ENCODE peak calls at places on chromosomes 5 and 9, in eight cellular contexts. M is A549, E is gastrocnemius medialis, Z is ovary, V is uterus, O is H1, A is tibial nerve, P is body of pancreas. S is an unnamed sample.
A peak's percentile ranks its signal among the peaks of the same experiment; 100 is the strongest.

GRCh38 chr5:181224390-181225234 is 1.5 kb downstream of the TRIM41 start:
- DNase-seq in M (no peak), E (no peak), Z (peak; percentile 51), V (no peak), O (no peak), A (no peak), P (no peak), S (no peak)

GRCh38 chr5:38601843-38602424 is 45.5 kb upstream of the LIFR start:
- DNase-seq in M (peak; percentile 24), E (no peak), Z (no peak), V (no peak), O (no peak), A (no peak), P (no peak), S (no peak)

GRCh38 chr9:95107001-95107749 is 210.3 kb downstream of the FANCC start:
- DNase-seq in M (no peak), E (no peak), Z (peak; percentile 17), V (peak; percentile 81), O (no peak), A (peak; percentile 84), P (peak; percentile 59), S (no peak)

GRCh38 chr9:19922476-19923118 is 133.8 kb upstream of the SLC24A2 start:
- DNase-seq in M (peak; percentile 50), E (no peak), Z (no peak), V (peak; percentile 69), O (peak; percentile 34), A (no peak), P (no peak), S (no peak)

GRCh38 chr5:108122701-108123100 is 259.2 kb downstream of the FBXL17 start:
- DNase-seq in M (no peak), E (no peak), Z (no peak), V (no peak), O (no peak), A (no peak), P (no peak), S (no peak)

GRCh38 chr5:148760945-148761638 is 65.3 kb upstream of the ADRB2 start:
- DNase-seq in M (no peak), E (no peak), Z (no peak), V (no peak), O (no peak), A (no peak), P (no peak), S (no peak)

GRCh38 chr9:124520206-124520596 is 13.0 kb upstream of the NR5A1 start:
- DNase-seq in M (no peak), E (no peak), Z (no peak), V (no peak), O (no peak), A (no peak), P (no peak), S (no peak)

GRCh38 chr5:154220625-154221024 is 30.1 kb downstream of the GALNT10 start:
- DNase-seq in M (peak; percentile 28), E (no peak), Z (no peak), V (no peak), O (no peak), A (no peak), P (no peak), S (no peak)

GRCh38 chr9:14320272-14321245 is 6.6 kb upstream of the NFIB start:
- DNase-seq in M (peak; percentile 66), E (peak; percentile 44), Z (no peak), V (peak; percentile 59), O (no peak), A (no peak), P (no peak), S (no peak)

GRCh38 chr9:121736147-121736721 is 84.8 kb downstream of the DAB2IP start:
- DNase-seq in M (peak; percentile 9), E (no peak), Z (peak; percentile 90), V (peak; percentile 87), O (no peak), A (peak; percentile 60), P (peak; percentile 78), S (peak; percentile 75)

GRCh38 chr9:136093995-136094881 is 851 bp downstream of the NACC2 start:
- DNase-seq in M (peak; percentile 81), E (peak; percentile 91), Z (peak; percentile 82), V (peak; percentile 84), O (no peak), A (peak; percentile 60), P (peak; percentile 75), S (peak; percentile 71)

GRCh38 chr9:115691097-115691496 is 462.5 kb upstream of the PAPPA start:
- DNase-seq in M (peak; percentile 83), E (no peak), Z (no peak), V (no peak), O (no peak), A (no peak), P (no peak), S (no peak)

GRCh38 chr9:113650207-113651131 is 186.9 kb downstream of the RGS3 start:
- DNase-seq in M (peak; percentile 78), E (no peak), Z (no peak), V (no peak), O (no peak), A (no peak), P (no peak), S (no peak)

GRCh38 chr5:130715541-130715940 is 449.5 kb downstream of the HINT1 start:
- DNase-seq in M (no peak), E (no peak), Z (no peak), V (no peak), O (no peak), A (no peak), P (no peak), S (no peak)

GRCh38 chr5:67141644-67142043 is 55.0 kb downstream of the CD180 start:
- DNase-seq in M (no peak), E (no peak), Z (no peak), V (no peak), O (no peak), A (no peak), P (no peak), S (no peak)

GRCh38 chr5:39835371-39835770 is 410.6 kb upstream of the DAB2 start:
- DNase-seq in M (no peak), E (no peak), Z (no peak), V (no peak), O (no peak), A (no peak), P (no peak), S (no peak)

GRCh38 chr5:35188041-35188457 is 42.2 kb downstream of the PRLR start:
- DNase-seq in M (no peak), E (no peak), Z (no peak), V (no peak), O (no peak), A (no peak), P (peak; percentile 50), S (no peak)

GRCh38 chr5:136311999-136312398 is 53.3 kb downstream of the TRPC7 start:
- DNase-seq in M (peak; percentile 7), E (no peak), Z (no peak), V (no peak), O (no peak), A (no peak), P (no peak), S (no peak)

GRCh38 chr5:55440188-55440646 is 94.5 kb downstream of the PLPP1 start:
- DNase-seq in M (no peak), E (no peak), Z (no peak), V (peak; percentile 48), O (no peak), A (no peak), P (no peak), S (no peak)

DNA sequence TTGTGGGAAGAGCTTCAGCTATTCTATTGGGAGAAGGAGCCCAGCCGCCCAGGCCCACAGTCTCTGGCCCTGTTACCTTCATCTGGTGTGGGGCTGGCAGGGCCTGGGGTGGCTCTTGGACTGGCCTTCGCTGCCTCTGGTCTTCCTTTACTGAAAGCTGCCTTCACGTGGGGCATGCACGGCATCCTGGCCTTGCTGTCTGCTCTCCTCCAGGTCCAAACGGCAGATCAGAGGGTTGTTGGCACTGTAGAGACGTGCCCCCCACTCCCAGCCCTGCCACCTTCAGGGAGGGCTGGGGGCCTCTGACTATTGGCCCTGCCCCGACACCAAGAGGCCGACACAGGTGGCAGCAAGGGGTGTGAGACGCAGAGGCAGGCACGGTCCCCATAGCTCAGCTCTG is 291.3 kb upstream of the IRX1 start:
- DNase-seq in M (no peak), E (no peak), Z (no peak), V (no peak), O (no peak), A (no peak), P (no peak), S (no peak)
- H3K27ac ChIP-seq in M (no peak overlapping the region), E (no peak overlapping the region), Z (no peak overlapping the region), V (no peak overlapping the region), O (no peak overlapping the region), A (no peak overlapping the region), P (no peak overlapping the region), S (no peak overlapping the region)

DNA sequence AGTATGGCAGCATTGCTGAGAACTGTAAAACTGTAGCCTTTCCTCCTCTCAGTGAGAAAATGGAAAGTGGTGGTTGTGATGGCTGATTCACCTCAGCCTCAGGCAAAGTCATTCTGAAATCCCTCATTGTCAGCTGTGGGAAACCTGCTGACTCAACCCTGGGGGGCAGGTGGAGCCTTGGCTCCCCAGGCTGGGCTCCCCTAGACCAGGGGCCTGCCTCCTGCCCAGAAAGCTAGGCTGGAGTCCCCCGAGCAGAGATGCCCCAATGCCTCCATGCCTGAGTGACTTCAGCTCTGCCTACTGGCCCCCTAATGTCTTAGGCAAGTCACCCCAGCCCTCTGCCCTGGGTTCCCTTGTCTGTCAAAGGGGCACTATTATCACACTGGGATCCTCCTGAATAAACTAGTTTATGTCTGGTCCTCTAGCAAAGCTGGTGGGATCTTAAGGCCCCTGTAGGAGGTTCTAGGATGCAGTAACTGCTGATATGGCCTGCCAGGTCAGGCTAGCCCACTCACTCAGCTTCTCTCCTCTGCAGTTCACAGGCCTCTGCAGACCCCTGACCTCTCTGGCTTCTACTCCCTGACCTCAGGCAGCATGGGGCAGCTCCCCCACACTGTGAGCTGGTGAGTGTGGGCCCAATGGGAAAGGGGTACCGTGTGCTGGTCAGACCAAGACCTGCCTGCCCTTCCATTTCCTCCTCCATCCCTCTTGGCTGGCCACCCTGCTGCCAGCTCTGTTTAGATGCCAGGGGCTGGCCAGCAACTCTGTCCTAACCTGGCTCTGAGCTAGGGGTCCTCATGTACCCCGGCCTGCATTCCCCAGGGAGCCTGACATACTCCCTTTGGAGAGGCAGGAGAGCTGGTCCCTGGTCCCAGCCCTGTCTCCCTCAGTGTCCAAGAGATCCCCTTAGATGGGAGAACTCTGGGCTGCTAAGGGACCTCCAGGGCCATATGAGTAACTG is 24.2 kb downstream of the TCF7 start:
- DNase-seq in M (no peak), E (no peak), Z (peak; percentile 10), V (peak; percentile 6), O (no peak), A (no peak), P (peak; percentile 8), S (peak; percentile 43)
- TF ChIP-seq POLR2A in M (no peak), E (no peak), Z (no peak), V (no peak), O (no peak), A (no peak), P (no peak), S (no peak)

DNA sequence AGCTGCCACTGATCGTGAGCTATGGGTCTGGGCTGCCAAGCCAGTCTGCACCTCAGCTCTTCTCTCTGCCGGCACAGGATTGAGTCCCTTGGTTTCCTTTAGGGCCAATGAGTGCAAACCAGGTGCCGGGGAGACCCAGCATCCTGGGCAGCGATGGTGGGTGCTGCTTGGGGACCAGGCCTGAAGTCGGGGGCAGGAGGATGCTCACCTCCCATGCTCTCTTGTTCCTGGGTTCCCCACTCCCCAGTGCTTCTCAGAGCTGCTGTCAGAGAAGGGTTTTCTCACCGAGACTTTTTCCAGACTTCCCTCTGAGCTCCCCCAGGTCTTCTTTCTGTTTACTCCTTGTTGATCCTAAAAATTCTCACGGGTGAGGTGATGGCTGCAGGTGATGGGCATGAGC is 61.2 kb downstream of the IRX1 start:
- DNase-seq in M (no peak), E (no peak), Z (no peak), V (no peak), O (no peak), A (no peak), P (no peak), S (no peak)
- H3K9me3 ChIP-seq in M (no peaks in the 10 kb centered on the region), E (no peaks in the 10 kb centered on the region), Z (no peaks in the 10 kb centered on the region), V (no peaks in the 10 kb centered on the region), O (no peaks in the 10 kb centered on the region), A (no peaks in the 10 kb centered on the region), P (no peaks in the 10 kb centered on the region), S (no peaks in the 10 kb centered on the region)

GRCh38 chr5:132224721-132225120 is 2.9 kb downstream of the P4HA2 start:
- DNase-seq in M (no peak), E (no peak), Z (no peak), V (no peak), O (no peak), A (no peak), P (peak; percentile 15), S (no peak)
- H3K27ac ChIP-seq in M (no peak overlapping the region), E (peak overlapping the region; percentile 42), Z (no peak overlapping the region), V (peak overlapping the region; percentile 82), O (no peak overlapping the region), A (no peak overlapping the region), P (peak overlapping the region; percentile 19), S (peak overlapping the region; percentile 60)

S was measured in breast epithelium.